ENCODE peak calls at places on chromosomes 4 and X, in eight cellular contexts. One of them, this sample, is unnamed.

GRCh38 chr4:5982156-5982973 is 35.9 kb downstream of the C4orf50 start:
- DNase-seq in activated T-cell treated with anti-CD3 and anti-CD28 coated beads, Interleukin-2, amount 50 U/mL, for 4 hours: no peak
- DNase-seq in mucosa of descending colon: no peak
- DNase-seq in activated CD8-positive, alpha-beta T cell treated with anti-CD3 and anti-CD28 coated beads for 36 hours: no peak
- DNase-seq in nucleus accumbens: no peak
- DNase-seq in glutamatergic neuron: no peak
- DNase-seq in AG20443: no peak
- DNase-seq in sciatic nerve: no peak
- DNase-seq in this sample: no peak

GRCh38 chr4:185479507-185479971 is 8.0 kb upstream of the CCDC110 start:
- DNase-seq in activated CD8-positive, alpha-beta T cell treated with anti-CD3 and anti-CD28 coated beads for 36 hours: peak
- DNase-seq in glutamatergic neuron: no peak
- DNase-seq in mucosa of descending colon: no peak
- DNase-seq in activated T-cell treated with anti-CD3 and anti-CD28 coated beads, Interleukin-2, amount 50 U/mL, for 4 hours: no peak
- DNase-seq in AG20443: no peak
- DNase-seq in nucleus accumbens: no peak
- DNase-seq in sciatic nerve: no peak
- DNase-seq in this sample: no peak

GRCh38 chrX:134246282-134246681 is 9.3 kb downstream of the CCDC160 start:
- DNase-seq in sciatic nerve: no peak
- DNase-seq in mucosa of descending colon: no peak
- DNase-seq in activated T-cell treated with anti-CD3 and anti-CD28 coated beads, Interleukin-2, amount 50 U/mL, for 4 hours: no peak
- DNase-seq in nucleus accumbens: no peak
- DNase-seq in glutamatergic neuron: no peak
- DNase-seq in AG20443: no peak
- DNase-seq in activated CD8-positive, alpha-beta T cell treated with anti-CD3 and anti-CD28 coated beads for 36 hours: no peak
- DNase-seq in this sample: no peak

GRCh38 chr4:87839309-87839946 is 6.7 kb downstream of the MEPE start:
- DNase-seq in nucleus accumbens: peak
- DNase-seq in glutamatergic neuron: peak
- DNase-seq in mucosa of descending colon: no peak
- DNase-seq in activated T-cell treated with anti-CD3 and anti-CD28 coated beads, Interleukin-2, amount 50 U/mL, for 4 hours: no peak
- DNase-seq in sciatic nerve: no peak
- DNase-seq in AG20443: peak
- DNase-seq in activated CD8-positive, alpha-beta T cell treated with anti-CD3 and anti-CD28 coated beads for 36 hours: peak
- DNase-seq in this sample: no peak

GRCh38 chr4:101037249-101037648 is 310.1 kb downstream of the PPP3CA start:
- DNase-seq in AG20443: no peak
- DNase-seq in glutamatergic neuron: no peak
- DNase-seq in activated CD8-positive, alpha-beta T cell treated with anti-CD3 and anti-CD28 coated beads for 36 hours: no peak
- DNase-seq in nucleus accumbens: no peak
- DNase-seq in mucosa of descending colon: no peak
- DNase-seq in sciatic nerve: no peak
- DNase-seq in activated T-cell treated with anti-CD3 and anti-CD28 coated beads, Interleukin-2, amount 50 U/mL, for 4 hours: no peak
- DNase-seq in this sample: no peak

GRCh38 chr4:24209131-24209530 is 319.3 kb upstream of the PPARGC1A start:
- DNase-seq in nucleus accumbens: no peak
- DNase-seq in sciatic nerve: no peak
- DNase-seq in activated CD8-positive, alpha-beta T cell treated with anti-CD3 and anti-CD28 coated beads for 36 hours: no peak
- DNase-seq in mucosa of descending colon: no peak
- DNase-seq in glutamatergic neuron: no peak
- DNase-seq in activated T-cell treated with anti-CD3 and anti-CD28 coated beads, Interleukin-2, amount 50 U/mL, for 4 hours: no peak
- DNase-seq in AG20443: no peak
- DNase-seq in this sample: no peak

GRCh38 chr4:96395747-96396146 is 555.9 kb downstream of the PDHA2 start:
- DNase-seq in AG20443: no peak
- DNase-seq in activated T-cell treated with anti-CD3 and anti-CD28 coated beads, Interleukin-2, amount 50 U/mL, for 4 hours: no peak
- DNase-seq in activated CD8-positive, alpha-beta T cell treated with anti-CD3 and anti-CD28 coated beads for 36 hours: no peak
- DNase-seq in sciatic nerve: no peak
- DNase-seq in mucosa of descending colon: no peak
- DNase-seq in glutamatergic neuron: no peak
- DNase-seq in nucleus accumbens: no peak
- DNase-seq in this sample: no peak

GRCh38 chrX:151723156-151723760 is 7.4 kb downstream of the FATE1 start:
- DNase-seq in nucleus accumbens: no peak
- DNase-seq in activated CD8-positive, alpha-beta T cell treated with anti-CD3 and anti-CD28 coated beads for 36 hours: no peak
- DNase-seq in sciatic nerve: peak
- DNase-seq in AG20443: no peak
- DNase-seq in glutamatergic neuron: no peak
- DNase-seq in mucosa of descending colon: no peak
- DNase-seq in activated T-cell treated with anti-CD3 and anti-CD28 coated beads, Interleukin-2, amount 50 U/mL, for 4 hours: no peak
- DNase-seq in this sample: no peak

GRCh38 chrX:111040377-111041017 is 55.5 kb upstream of the PAK3 start:
- DNase-seq in sciatic nerve: no peak
- DNase-seq in nucleus accumbens: no peak
- DNase-seq in activated CD8-positive, alpha-beta T cell treated with anti-CD3 and anti-CD28 coated beads for 36 hours: no peak
- DNase-seq in glutamatergic neuron: no peak
- DNase-seq in activated T-cell treated with anti-CD3 and anti-CD28 coated beads, Interleukin-2, amount 50 U/mL, for 4 hours: no peak
- DNase-seq in AG20443: no peak
- DNase-seq in mucosa of descending colon: no peak
- DNase-seq in this sample: peak

GRCh38 chrX:69951756-69952155 is 98.0 kb downstream of the AWAT2 start:
- DNase-seq in mucosa of descending colon: no peak
- DNase-seq in nucleus accumbens: no peak
- DNase-seq in glutamatergic neuron: no peak
- DNase-seq in activated T-cell treated with anti-CD3 and anti-CD28 coated beads, Interleukin-2, amount 50 U/mL, for 4 hours: no peak
- DNase-seq in AG20443: no peak
- DNase-seq in activated CD8-positive, alpha-beta T cell treated with anti-CD3 and anti-CD28 coated beads for 36 hours: no peak
- DNase-seq in sciatic nerve: no peak
- DNase-seq in this sample: no peak

GRCh38 chr4:41360214-41360910 is 103.6 kb downstream of the UCHL1 start:
- DNase-seq in nucleus accumbens: peak
- DNase-seq in AG20443: peak
- DNase-seq in activated T-cell treated with anti-CD3 and anti-CD28 coated beads, Interleukin-2, amount 50 U/mL, for 4 hours: no peak
- DNase-seq in activated CD8-positive, alpha-beta T cell treated with anti-CD3 and anti-CD28 coated beads for 36 hours: peak
- DNase-seq in mucosa of descending colon: peak
- DNase-seq in sciatic nerve: peak
- DNase-seq in glutamatergic neuron: peak
- DNase-seq in this sample: no peak

GRCh38 chr4:185709802-185710486 is 102.0 kb downstream of the SORBS2 start:
- DNase-seq in activated CD8-positive, alpha-beta T cell treated with anti-CD3 and anti-CD28 coated beads for 36 hours: no peak
- DNase-seq in mucosa of descending colon: no peak
- DNase-seq in nucleus accumbens: no peak
- DNase-seq in activated T-cell treated with anti-CD3 and anti-CD28 coated beads, Interleukin-2, amount 50 U/mL, for 4 hours: no peak
- DNase-seq in AG20443: peak
- DNase-seq in glutamatergic neuron: no peak
- DNase-seq in sciatic nerve: no peak
- DNase-seq in this sample: peak

GRCh38 chrX:45435481-45435880 is 234.8 kb upstream of the DIPK2B start:
- DNase-seq in AG20443: no peak
- DNase-seq in glutamatergic neuron: no peak
- DNase-seq in mucosa of descending colon: no peak
- DNase-seq in activated T-cell treated with anti-CD3 and anti-CD28 coated beads, Interleukin-2, amount 50 U/mL, for 4 hours: no peak
- DNase-seq in sciatic nerve: no peak
- DNase-seq in activated CD8-positive, alpha-beta T cell treated with anti-CD3 and anti-CD28 coated beads for 36 hours: no peak
- DNase-seq in nucleus accumbens: no peak
- DNase-seq in this sample: no peak

GRCh38 chr4:155828628-155829027 is 37.4 kb downstream of the ASIC5 start:
- DNase-seq in AG20443: no peak
- DNase-seq in glutamatergic neuron: no peak
- DNase-seq in nucleus accumbens: no peak
- DNase-seq in mucosa of descending colon: no peak
- DNase-seq in activated CD8-positive, alpha-beta T cell treated with anti-CD3 and anti-CD28 coated beads for 36 hours: no peak
- DNase-seq in sciatic nerve: no peak
- DNase-seq in activated T-cell treated with anti-CD3 and anti-CD28 coated beads, Interleukin-2, amount 50 U/mL, for 4 hours: no peak
- DNase-seq in this sample: no peak

GRCh38 chr4:20408596-20408995 is 156.9 kb downstream of the SLIT2 start:
- DNase-seq in sciatic nerve: no peak
- DNase-seq in mucosa of descending colon: no peak
- DNase-seq in activated T-cell treated with anti-CD3 and anti-CD28 coated beads, Interleukin-2, amount 50 U/mL, for 4 hours: no peak
- DNase-seq in glutamatergic neuron: no peak
- DNase-seq in activated CD8-positive, alpha-beta T cell treated with anti-CD3 and anti-CD28 coated beads for 36 hours: no peak
- DNase-seq in nucleus accumbens: no peak
- DNase-seq in AG20443: peak
- DNase-seq in this sample: peak

GRCh38 chrX:100649550-100650356 is 5.8 kb downstream of the SRPX2 start:
- DNase-seq in nucleus accumbens: no peak
- DNase-seq in AG20443: peak
- DNase-seq in glutamatergic neuron: no peak
- DNase-seq in activated CD8-positive, alpha-beta T cell treated with anti-CD3 and anti-CD28 coated beads for 36 hours: no peak
- DNase-seq in activated T-cell treated with anti-CD3 and anti-CD28 coated beads, Interleukin-2, amount 50 U/mL, for 4 hours: no peak
- DNase-seq in mucosa of descending colon: peak
- DNase-seq in sciatic nerve: peak
- DNase-seq in this sample: peak

GRCh38 chr4:38195911-38196310 is 235.7 kb downstream of the PTTG2 start:
- DNase-seq in activated CD8-positive, alpha-beta T cell treated with anti-CD3 and anti-CD28 coated beads for 36 hours: no peak
- DNase-seq in sciatic nerve: no peak
- DNase-seq in glutamatergic neuron: no peak
- DNase-seq in AG20443: no peak
- DNase-seq in activated T-cell treated with anti-CD3 and anti-CD28 coated beads, Interleukin-2, amount 50 U/mL, for 4 hours: no peak
- DNase-seq in mucosa of descending colon: no peak
- DNase-seq in nucleus accumbens: no peak
- DNase-seq in this sample: no peak

GRCh38 chr4:57854748-57855147 is 744.6 kb upstream of the IGFBP7 start:
- DNase-seq in sciatic nerve: no peak
- DNase-seq in glutamatergic neuron: no peak
- DNase-seq in nucleus accumbens: no peak
- DNase-seq in mucosa of descending colon: no peak
- DNase-seq in activated CD8-positive, alpha-beta T cell treated with anti-CD3 and anti-CD28 coated beads for 36 hours: no peak
- DNase-seq in AG20443: no peak
- DNase-seq in activated T-cell treated with anti-CD3 and anti-CD28 coated beads, Interleukin-2, amount 50 U/mL, for 4 hours: no peak
- DNase-seq in this sample: no peak

GRCh38 chrX:129638917-129639316 is 15.8 kb downstream of the APLN start:
- DNase-seq in AG20443: no peak
- DNase-seq in activated T-cell treated with anti-CD3 and anti-CD28 coated beads, Interleukin-2, amount 50 U/mL, for 4 hours: no peak
- DNase-seq in mucosa of descending colon: no peak
- DNase-seq in activated CD8-positive, alpha-beta T cell treated with anti-CD3 and anti-CD28 coated beads for 36 hours: no peak
- DNase-seq in nucleus accumbens: no peak
- DNase-seq in glutamatergic neuron: no peak
- DNase-seq in sciatic nerve: no peak
- DNase-seq in this sample: no peak

GRCh38 chr4:38654273-38654672 is 9.7 kb upstream of the KLF3 start:
- DNase-seq in AG20443: no peak
- DNase-seq in activated T-cell treated with anti-CD3 and anti-CD28 coated beads, Interleukin-2, amount 50 U/mL, for 4 hours: no peak
- DNase-seq in nucleus accumbens: no peak
- DNase-seq in activated CD8-positive, alpha-beta T cell treated with anti-CD3 and anti-CD28 coated beads for 36 hours: no peak
- DNase-seq in sciatic nerve: no peak
- DNase-seq in mucosa of descending colon: no peak
- DNase-seq in glutamatergic neuron: no peak
- DNase-seq in this sample: no peak

GRCh38 chr4:140068247-140068646 is 85.7 kb downstream of the MAML3 start:
- DNase-seq in mucosa of descending colon: no peak
- DNase-seq in nucleus accumbens: no peak
- DNase-seq in activated CD8-positive, alpha-beta T cell treated with anti-CD3 and anti-CD28 coated beads for 36 hours: no peak
- DNase-seq in activated T-cell treated with anti-CD3 and anti-CD28 coated beads, Interleukin-2, amount 50 U/mL, for 4 hours: no peak
- DNase-seq in sciatic nerve: no peak
- DNase-seq in AG20443: no peak
- DNase-seq in glutamatergic neuron: no peak
- DNase-seq in this sample: no peak

GRCh38 chr4:24920008-24920407 is 7.2 kb upstream of the CCDC149 start:
- DNase-seq in glutamatergic neuron: no peak
- DNase-seq in activated T-cell treated with anti-CD3 and anti-CD28 coated beads, Interleukin-2, amount 50 U/mL, for 4 hours: no peak
- DNase-seq in sciatic nerve: no peak
- DNase-seq in AG20443: no peak
- DNase-seq in nucleus accumbens: no peak
- DNase-seq in activated CD8-positive, alpha-beta T cell treated with anti-CD3 and anti-CD28 coated beads for 36 hours: no peak
- DNase-seq in mucosa of descending colon: no peak
- DNase-seq in this sample: no peak

GRCh38 chr4:25770844-25771243 is 91.9 kb downstream of the SEL1L3 start:
- DNase-seq in sciatic nerve: no peak
- DNase-seq in nucleus accumbens: no peak
- DNase-seq in glutamatergic neuron: no peak
- DNase-seq in activated CD8-positive, alpha-beta T cell treated with anti-CD3 and anti-CD28 coated beads for 36 hours: no peak
- DNase-seq in mucosa of descending colon: no peak
- DNase-seq in activated T-cell treated with anti-CD3 and anti-CD28 coated beads, Interleukin-2, amount 50 U/mL, for 4 hours: no peak
- DNase-seq in AG20443: no peak
- DNase-seq in this sample: no peak

GRCh38 chr4:8709050-8709728 is 116.6 kb downstream of the CPZ start:
- DNase-seq in AG20443: no peak
- DNase-seq in nucleus accumbens: no peak
- DNase-seq in sciatic nerve: no peak
- DNase-seq in activated T-cell treated with anti-CD3 and anti-CD28 coated beads, Interleukin-2, amount 50 U/mL, for 4 hours: no peak
- DNase-seq in activated CD8-positive, alpha-beta T cell treated with anti-CD3 and anti-CD28 coated beads for 36 hours: no peak
- DNase-seq in mucosa of descending colon: no peak
- DNase-seq in glutamatergic neuron: no peak
- DNase-seq in this sample: no peak

GRCh38 chr4:16239086-16239485 is 12.8 kb upstream of the TAPT1 start:
- DNase-seq in nucleus accumbens: no peak
- DNase-seq in AG20443: no peak
- DNase-seq in glutamatergic neuron: no peak
- DNase-seq in sciatic nerve: no peak
- DNase-seq in activated T-cell treated with anti-CD3 and anti-CD28 coated beads, Interleukin-2, amount 50 U/mL, for 4 hours: no peak
- DNase-seq in mucosa of descending colon: no peak
- DNase-seq in activated CD8-positive, alpha-beta T cell treated with anti-CD3 and anti-CD28 coated beads for 36 hours: no peak
- DNase-seq in this sample: no peak

GRCh38 chrX:137565921-137566745 is at the start of gene ZIC3:
- DNase-seq in glutamatergic neuron: peak
- DNase-seq in sciatic nerve: peak
- DNase-seq in mucosa of descending colon: peak
- DNase-seq in AG20443: peak
- DNase-seq in activated T-cell treated with anti-CD3 and anti-CD28 coated beads, Interleukin-2, amount 50 U/mL, for 4 hours: no peak
- DNase-seq in activated CD8-positive, alpha-beta T cell treated with anti-CD3 and anti-CD28 coated beads for 36 hours: no peak
- DNase-seq in nucleus accumbens: peak
- DNase-seq in this sample: no peak

GRCh38 chr4:16852644-16853043 is 45.8 kb downstream of the LDB2 start:
- DNase-seq in AG20443: no peak
- DNase-seq in glutamatergic neuron: no peak
- DNase-seq in nucleus accumbens: no peak
- DNase-seq in activated CD8-positive, alpha-beta T cell treated with anti-CD3 and anti-CD28 coated beads for 36 hours: no peak
- DNase-seq in activated T-cell treated with anti-CD3 and anti-CD28 coated beads, Interleukin-2, amount 50 U/mL, for 4 hours: no peak
- DNase-seq in mucosa of descending colon: no peak
- DNase-seq in sciatic nerve: no peak
- DNase-seq in this sample: no peak

GRCh38 chr4:15182600-15183222 is 180.4 kb downstream of the CPEB2 start:
- DNase-seq in activated T-cell treated with anti-CD3 and anti-CD28 coated beads, Interleukin-2, amount 50 U/mL, for 4 hours: no peak
- DNase-seq in sciatic nerve: no peak
- DNase-seq in glutamatergic neuron: no peak
- DNase-seq in AG20443: no peak
- DNase-seq in mucosa of descending colon: no peak
- DNase-seq in nucleus accumbens: no peak
- DNase-seq in activated CD8-positive, alpha-beta T cell treated with anti-CD3 and anti-CD28 coated beads for 36 hours: peak
- DNase-seq in this sample: no peak

GRCh38 chrX:7996414-7996813 is 69.2 kb upstream of the PNPLA4 start:
- DNase-seq in activated T-cell treated with anti-CD3 and anti-CD28 coated beads, Interleukin-2, amount 50 U/mL, for 4 hours: peak
- DNase-seq in sciatic nerve: no peak
- DNase-seq in glutamatergic neuron: peak
- DNase-seq in mucosa of descending colon: no peak
- DNase-seq in activated CD8-positive, alpha-beta T cell treated with anti-CD3 and anti-CD28 coated beads for 36 hours: peak
- DNase-seq in AG20443: no peak
- DNase-seq in nucleus accumbens: no peak
- DNase-seq in this sample: peak

GRCh38 chrX:43909159-43909558 is 26.9 kb upstream of the MAOB start:
- DNase-seq in glutamatergic neuron: no peak
- DNase-seq in sciatic nerve: no peak
- DNase-seq in AG20443: no peak
- DNase-seq in nucleus accumbens: no peak
- DNase-seq in mucosa of descending colon: no peak
- DNase-seq in activated CD8-positive, alpha-beta T cell treated with anti-CD3 and anti-CD28 coated beads for 36 hours: no peak
- DNase-seq in activated T-cell treated with anti-CD3 and anti-CD28 coated beads, Interleukin-2, amount 50 U/mL, for 4 hours: no peak
- DNase-seq in this sample: no peak

GRCh38 chr4:6041794-6042193 is 23.6 kb upstream of the C4orf50 start:
- DNase-seq in nucleus accumbens: no peak
- DNase-seq in AG20443: no peak
- DNase-seq in sciatic nerve: no peak
- DNase-seq in mucosa of descending colon: no peak
- DNase-seq in glutamatergic neuron: no peak
- DNase-seq in activated T-cell treated with anti-CD3 and anti-CD28 coated beads, Interleukin-2, amount 50 U/mL, for 4 hours: no peak
- DNase-seq in activated CD8-positive, alpha-beta T cell treated with anti-CD3 and anti-CD28 coated beads for 36 hours: no peak
- DNase-seq in this sample: no peak

GRCh38 chr4:174575436-174575835 is 53.1 kb upstream of the HPGD start:
- DNase-seq in mucosa of descending colon: no peak
- DNase-seq in activated CD8-positive, alpha-beta T cell treated with anti-CD3 and anti-CD28 coated beads for 36 hours: no peak
- DNase-seq in AG20443: no peak
- DNase-seq in nucleus accumbens: no peak
- DNase-seq in glutamatergic neuron: no peak
- DNase-seq in sciatic nerve: no peak
- DNase-seq in activated T-cell treated with anti-CD3 and anti-CD28 coated beads, Interleukin-2, amount 50 U/mL, for 4 hours: no peak
- DNase-seq in this sample: no peak

GRCh38 chrX:2397648-2398340 is 103.0 kb downstream of the DHRSX start:
- DNase-seq in AG20443: peak
- DNase-seq in sciatic nerve: no peak
- DNase-seq in nucleus accumbens: no peak
- DNase-seq in activated T-cell treated with anti-CD3 and anti-CD28 coated beads, Interleukin-2, amount 50 U/mL, for 4 hours: no peak
- DNase-seq in activated CD8-positive, alpha-beta T cell treated with anti-CD3 and anti-CD28 coated beads for 36 hours: no peak
- DNase-seq in glutamatergic neuron: no peak
- DNase-seq in mucosa of descending colon: no peak
- DNase-seq in this sample: no peak

GRCh38 chr4:160371446-160371845 is 1268.6 kb downstream of the RAPGEF2 start:
- DNase-seq in activated T-cell treated with anti-CD3 and anti-CD28 coated beads, Interleukin-2, amount 50 U/mL, for 4 hours: no peak
- DNase-seq in mucosa of descending colon: no peak
- DNase-seq in AG20443: no peak
- DNase-seq in nucleus accumbens: no peak
- DNase-seq in glutamatergic neuron: no peak
- DNase-seq in sciatic nerve: no peak
- DNase-seq in activated CD8-positive, alpha-beta T cell treated with anti-CD3 and anti-CD28 coated beads for 36 hours: no peak
- DNase-seq in this sample: no peak